ENCODE peak calls at places on chromosomes 11 and 22, in eight cellular contexts. B is activated CD4-positive, alpha-beta T cell treated with anti-CD3 and anti-CD28 coated beads for 24 hours; U is substantia nigra; H is Panc1; O is activated naive CD8-positive, alpha-beta T cell treated with anti-CD3 and anti-CD28 coated beads for 36 hours; L is NCI-H524; D is activated T-helper 1 cell treated with Interleukin-2 at 50 U/mL for 16 hours; Z is cardiac septum. P is an unnamed sample.

GRCh38 chr11:3146612-3147256 is 18.4 kb downstream of the OSBPL5 start:
- DNase-seq in B (no peak), U (no peak), H (no peak), O (no peak), L (no peak), D (no peak), Z (no peak), P (no peak)

GRCh38 chr11:20060647-20061205 is 99.5 kb downstream of the DBX1 start:
- DNase-seq in B (no peak), U (no peak), H (no peak), O (no peak), L (no peak), D (no peak), Z (no peak), P (no peak)

GRCh38 chr11:47488111-47488510 is 39.2 kb upstream of the RAPSN start:
- DNase-seq in B (no peak), U (no peak), H (no peak), O (no peak), L (no peak), D (no peak), Z (no peak), P (no peak)

GRCh38 chr11:10413268-10413667 is 41.8 kb upstream of the AMPD3 start:
- DNase-seq in B (no peak), U (peak; percentile 38), H (peak; percentile 32), O (peak; percentile 32), L (peak; percentile 53), D (peak; percentile 22), Z (no peak), P (no peak)

GRCh38 chr11:2586091-2586792 is 113.6 kb downstream of the KCNQ1OT1 start:
- DNase-seq in B (no peak), U (no peak), H (no peak), O (no peak), L (no peak), D (no peak), Z (peak; percentile 61), P (peak; percentile 48)

GRCh38 chr22:38641476-38641875 is 14.7 kb downstream of the FAM227A start:
- DNase-seq in B (no peak), U (no peak), H (no peak), O (no peak), L (no peak), D (no peak), Z (no peak), P (no peak)

GRCh38 chr11:35033011-35033410 is 106.0 kb upstream of the CD44 start:
- DNase-seq in B (no peak), U (no peak), H (no peak), O (no peak), L (no peak), D (no peak), Z (no peak), P (no peak)

GRCh38 chr11:78823588-78823987 is 248.9 kb upstream of the NARS2 start:
- DNase-seq in B (no peak), U (no peak), H (no peak), O (no peak), L (no peak), D (no peak), Z (no peak), P (no peak)

GRCh38 chr11:100663996-100664395 is 23.1 kb upstream of the ARHGAP42 start:
- DNase-seq in B (no peak), U (no peak), H (no peak), O (no peak), L (no peak), D (no peak), Z (no peak), P (no peak)

GRCh38 chr11:104897891-104898684 is at the start of gene CASP12:
- DNase-seq in B (no peak), U (no peak), H (no peak), O (no peak), L (no peak), D (no peak), Z (no peak), P (no peak)

GRCh38 chr22:17369553-17370035 is 334 bp downstream of the CECR2 start:
- DNase-seq in B (no peak), U (peak; percentile 58), H (no peak), O (peak; percentile 41), L (peak; percentile 57), D (no peak), Z (no peak), P (peak; percentile 61)

GRCh38 chr22:24028533-24028932 is 17.4 kb downstream of the CABIN1 start:
- DNase-seq in B (no peak), U (no peak), H (no peak), O (no peak), L (no peak), D (no peak), Z (no peak), P (no peak)

GRCh38 chr11:16191212-16191851 is 165.0 kb downstream of the SOX6 start:
- DNase-seq in B (no peak), U (no peak), H (no peak), O (no peak), L (peak; percentile 21), D (no peak), Z (no peak), P (no peak)

GRCh38 chr11:111939836-111940604 is 2.9 kb downstream of the DIXDC1 start:
- DNase-seq in B (no peak), U (no peak), H (no peak), O (no peak), L (no peak), D (no peak), Z (no peak), P (no peak)

GRCh38 chr22:27985323-27986275 is 66.5 kb upstream of the PITPNB start:
- DNase-seq in B (no peak), U (no peak), H (no peak), O (no peak), L (no peak), D (no peak), Z (no peak), P (no peak)

GRCh38 chr11:79196950-79197349 is 243.9 kb downstream of the TENM4 start:
- DNase-seq in B (no peak), U (no peak), H (no peak), O (no peak), L (no peak), D (no peak), Z (no peak), P (no peak)

GRCh38 chr11:6655790-6656580 is at the start of gene DCHS1:
- DNase-seq in B (no peak), U (no peak), H (no peak), O (no peak), L (no peak), D (no peak), Z (no peak), P (no peak)

GRCh38 chr11:12888525-12889158 is 120.5 kb upstream of the RASSF10 start:
- DNase-seq in B (peak; percentile 45), U (peak; percentile 47), H (peak; percentile 45), O (peak; percentile 42), L (peak; percentile 77), D (peak; percentile 22), Z (peak; percentile 85), P (peak; percentile 94)

GRCh38 chr11:115439385-115439784 is 64.8 kb downstream of the CADM1 start:
- DNase-seq in B (no peak), U (no peak), H (no peak), O (no peak), L (no peak), D (no peak), Z (no peak), P (no peak)

GRCh38 chr22:43774318-43774717 is 37.8 kb downstream of the EFCAB6 start:
- DNase-seq in B (no peak), U (no peak), H (no peak), O (no peak), L (no peak), D (no peak), Z (no peak), P (no peak)

GRCh38 chr11:60701509-60701818 is 2.1 kb downstream of the MS4A8 start:
- DNase-seq in B (no peak), U (no peak), H (no peak), O (no peak), L (no peak), D (no peak), Z (no peak), P (no peak)

GRCh38 chr22:22892096-22893052 is 4.8 kb downstream of the IGLL5 start:
- DNase-seq in B (no peak), U (no peak), H (no peak), O (no peak), L (no peak), D (no peak), Z (peak; percentile 24), P (peak; percentile 3)

GRCh38 chr22:46122511-46122971 is 27.8 kb upstream of the PPARA start:
- DNase-seq in B (peak; percentile 42), U (peak; percentile 29), H (no peak), O (peak; percentile 72), L (peak; percentile 59), D (peak; percentile 41), Z (peak; percentile 88), P (peak; percentile 92)

GRCh38 chr22:48938741-48939140 is 888.9 kb downstream of the BRD1 start:
- DNase-seq in B (no peak), U (no peak), H (no peak), O (no peak), L (no peak), D (no peak), Z (no peak), P (peak; percentile 38)

GRCh38 chr11:126363706-126364245 is 8.3 kb downstream of the ST3GAL4 start:
- DNase-seq in B (no peak), U (peak; percentile 78), H (no peak), O (no peak), L (no peak), D (no peak), Z (peak; percentile 70), P (peak; percentile 63)

GRCh38 chr11:62552931-62553838 is 6.6 kb upstream of the AHNAK start:
- DNase-seq in B (no peak), U (peak; percentile 37), H (peak; percentile 87), O (peak; percentile 45), L (peak; percentile 16), D (no peak), Z (no peak), P (peak; percentile 88)

GRCh38 chr22:47933891-47934290 is 1171.4 kb downstream of the TBC1D22A start:
- DNase-seq in B (no peak), U (no peak), H (no peak), O (no peak), L (no peak), D (no peak), Z (no peak), P (no peak)